ENCODE peak calls at places on chromosomes 12 and 14, in five cellular contexts. L is fibroblast of lung, V is neural progenitor cell, Y is GM23248, H is neuronal stem cell. A is an unnamed sample.

GRCh38 chr12:64895541-64895940 is 71.1 kb downstream of the TBC1D30 start:
- DNase-seq in L (peak; percentile 46), V (no peak), Y (peak; percentile 84), H (no peak), A (no peak)

GRCh38 chr12:51082561-51083139 is 746 bp downstream of the CSRNP2 start:
- DNase-seq in L (peak; percentile 54), V (no peak), Y (peak; percentile 70), H (no peak), A (no peak)

GRCh38 chr12:18275974-18276373 is 14.7 kb downstream of the PIK3C2G start:
- DNase-seq in L (peak; percentile 83), V (no peak), Y (peak; percentile 19), H (no peak), A (no peak)

GRCh38 chr12:77940566-77940965 is 109.9 kb downstream of the NAV3 start:
- DNase-seq in L (peak; percentile 51), V (no peak), Y (peak; percentile 72), H (no peak), A (no peak)

GRCh38 chr12:27554421-27555186 is 30.6 kb downstream of the PPFIBP1 start:
- DNase-seq in L (peak; percentile 75), V (no peak), Y (peak; percentile 77), H (no peak), A (no peak)

GRCh38 chr12:58961906-58962305 is 41.6 kb upstream of the LRIG3 start:
- DNase-seq in L (no peak), V (no peak), Y (no peak), H (no peak), A (no peak)

GRCh38 chr12:121611306-121611705 is 15.0 kb upstream of the ORAI1 start:
- DNase-seq in L (no peak), V (no peak), Y (no peak), H (no peak), A (no peak)

GRCh38 chr14:54189358-54190354 is 207.2 kb upstream of the CDKN3 start:
- DNase-seq in L (peak; percentile 89), V (no peak), Y (peak; percentile 80), H (no peak), A (no peak)

GRCh38 chr14:40909906-40910305 is 696.8 kb upstream of the LRFN5 start:
- DNase-seq in L (no peak), V (peak; percentile 65), Y (no peak), H (peak; percentile 35), A (no peak)

GRCh38 chr12:168763-169525 is 45.0 kb downstream of the SLC6A12 start:
- DNase-seq in L (peak; percentile 34), V (no peak), Y (peak; percentile 14), H (no peak), A (no peak)

GRCh38 chr12:95114766-95115450 is 41.5 kb upstream of the NR2C1 start:
- DNase-seq in L (peak; percentile 34), V (no peak), Y (peak; percentile 51), H (no peak), A (peak; percentile 59)

GRCh38 chr12:55842681-55843429 is at the start of gene MMP19:
- DNase-seq in L (peak; percentile 80), V (no peak), Y (peak; percentile 87), H (no peak), A (no peak)

GRCh38 chr14:75459791-75460190 is 32.0 kb downstream of the JDP2 start:
- DNase-seq in L (no peak), V (no peak), Y (no peak), H (no peak), A (no peak)

GRCh38 chr12:4472045-4472444 is 26.4 kb upstream of the FGF6 start:
- DNase-seq in L (no peak), V (no peak), Y (no peak), H (no peak), A (no peak)

GRCh38 chr12:74490390-74491064 is 47.1 kb upstream of the ATXN7L3B start:
- DNase-seq in L (no peak), V (no peak), Y (no peak), H (no peak), A (no peak)

GRCh38 chr14:74974364-74975058 is 19.1 kb upstream of the PGF start:
- DNase-seq in L (no peak), V (peak; percentile 58), Y (no peak), H (no peak), A (no peak)

GRCh38 chr14:22381751-22382150 is 207.3 kb downstream of the DAD1 start:
- DNase-seq in L (no peak), V (no peak), Y (no peak), H (no peak), A (no peak)

GRCh38 chr12:2792670-2793500 is 1.9 kb upstream of the FKBP4 start:
- DNase-seq in L (no peak), V (peak; percentile 40), Y (no peak), H (no peak), A (no peak)

GRCh38 chr12:24839268-24839791 is 109.6 kb downstream of the BCAT1 start:
- DNase-seq in L (peak; percentile 81), V (no peak), Y (peak; percentile 75), H (no peak), A (no peak)

GRCh38 chr14:100117647-100118376 is 41.6 kb downstream of the DEGS2 start:
- DNase-seq in L (no peak), V (no peak), Y (no peak), H (no peak), A (no peak)

GRCh38 chr14:86091811-86092210 is 561.9 kb downstream of the FLRT2 start:
- DNase-seq in L (no peak), V (no peak), Y (no peak), H (no peak), A (no peak)

GRCh38 chr14:75675265-75675960 is 14.4 kb downstream of the TTLL5 start:
- DNase-seq in L (no peak), V (peak; percentile 21), Y (no peak), H (no peak), A (no peak)

GRCh38 chr12:55829967-55830600 is 697 bp upstream of the DNAJC14 start:
- DNase-seq in L (peak; percentile 18), V (peak; percentile 78), Y (no peak), H (no peak), A (no peak)

GRCh38 chr14:24051789-24052655 is at the start of gene CARMIL3:
- DNase-seq in L (peak; percentile 41), V (peak; percentile 91), Y (peak; percentile 71), H (peak; percentile 69), A (no peak)

GRCh38 chr12:47805417-47805816 is 14.3 kb downstream of the HDAC7 start:
- DNase-seq in L (no peak), V (no peak), Y (peak; percentile 24), H (no peak), A (no peak)

GRCh38 chr14:51922624-51923023 is 62.2 kb downstream of the GNG2 start:
- DNase-seq in L (peak; percentile 58), V (peak; percentile 69), Y (no peak), H (peak; percentile 56), A (no peak)

DNA sequence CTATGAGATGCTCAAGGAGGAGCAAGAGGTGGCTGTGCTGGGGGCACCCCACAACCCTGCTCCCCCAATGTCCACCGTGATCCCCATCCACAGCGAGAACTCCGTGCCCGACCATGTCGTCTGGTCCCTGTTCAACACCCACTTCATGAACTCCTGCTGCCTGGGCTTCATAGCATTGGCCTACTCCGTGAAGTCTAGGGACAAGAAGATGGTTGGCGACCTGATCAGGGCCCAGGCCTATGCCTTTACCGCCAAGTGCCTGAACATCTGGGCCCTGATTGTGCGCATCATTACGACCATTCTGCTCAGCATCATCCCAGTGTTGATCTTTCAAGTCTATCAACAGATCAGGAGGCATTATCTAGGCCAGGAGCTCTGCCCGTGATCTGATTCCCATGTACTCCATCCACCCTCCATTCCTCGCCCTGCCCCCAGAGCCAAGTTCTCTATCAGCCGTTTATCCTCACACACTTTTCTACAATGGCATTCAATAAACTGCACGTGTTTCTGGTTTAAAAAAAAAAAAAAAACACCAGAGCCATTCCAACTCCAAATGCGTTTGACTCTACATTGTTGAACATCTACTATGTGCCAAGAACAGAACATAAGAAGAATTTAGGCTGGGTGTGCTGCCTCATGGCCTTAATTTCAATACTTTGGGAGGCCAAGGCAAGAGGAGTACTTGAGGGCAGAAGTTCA is 17.5 kb downstream of the ATXN2 start:
- DNase-seq in L (no peak), V (no peak), Y (no peak), H (no peak), A (no peak)
- H3K9ac ChIP-seq in L (no peak overlapping the region), V (no peak overlapping the region), Y (no peak overlapping the region), H (no peak overlapping the region), A (no peak overlapping the region)

GRCh38 chr12:104457746-104458644 is 1.2 kb downstream of the CHST11 start:
- DNase-seq in L (peak; percentile 32), V (peak; percentile 55), Y (peak; percentile 59), H (no peak), A (no peak)

GRCh38 chr12:104456950-104457745 is 400 bp downstream of the CHST11 start:
- DNase-seq in L (peak; percentile 76), V (peak; percentile 79), Y (peak; percentile 79), H (peak; percentile 67), A (no peak)

GRCh38 chr12:104454997-104455396 is 1.8 kb upstream of the CHST11 start:
- DNase-seq in L (peak; percentile 84), V (no peak), Y (peak; percentile 83), H (no peak), A (peak; percentile 57)

GRCh38 chr12:104456417-104456949 is at the start of gene CHST11:
- DNase-seq in L (peak; percentile 88), V (peak; percentile 98), Y (peak; percentile 92), H (peak; percentile 92), A (no peak)

GRCh38 chr12:104455594-104456416 is 943 bp upstream of the CHST11 start:
- DNase-seq in L (no peak), V (no peak), Y (peak; percentile 12), H (no peak), A (no peak)
- H3K9ac ChIP-seq in L (peak overlapping the region; percentile 70), V (no peak overlapping the region), Y (peak overlapping the region; percentile 85), H (no peak overlapping the region), A (peak overlapping the region; percentile 84)

DNA sequence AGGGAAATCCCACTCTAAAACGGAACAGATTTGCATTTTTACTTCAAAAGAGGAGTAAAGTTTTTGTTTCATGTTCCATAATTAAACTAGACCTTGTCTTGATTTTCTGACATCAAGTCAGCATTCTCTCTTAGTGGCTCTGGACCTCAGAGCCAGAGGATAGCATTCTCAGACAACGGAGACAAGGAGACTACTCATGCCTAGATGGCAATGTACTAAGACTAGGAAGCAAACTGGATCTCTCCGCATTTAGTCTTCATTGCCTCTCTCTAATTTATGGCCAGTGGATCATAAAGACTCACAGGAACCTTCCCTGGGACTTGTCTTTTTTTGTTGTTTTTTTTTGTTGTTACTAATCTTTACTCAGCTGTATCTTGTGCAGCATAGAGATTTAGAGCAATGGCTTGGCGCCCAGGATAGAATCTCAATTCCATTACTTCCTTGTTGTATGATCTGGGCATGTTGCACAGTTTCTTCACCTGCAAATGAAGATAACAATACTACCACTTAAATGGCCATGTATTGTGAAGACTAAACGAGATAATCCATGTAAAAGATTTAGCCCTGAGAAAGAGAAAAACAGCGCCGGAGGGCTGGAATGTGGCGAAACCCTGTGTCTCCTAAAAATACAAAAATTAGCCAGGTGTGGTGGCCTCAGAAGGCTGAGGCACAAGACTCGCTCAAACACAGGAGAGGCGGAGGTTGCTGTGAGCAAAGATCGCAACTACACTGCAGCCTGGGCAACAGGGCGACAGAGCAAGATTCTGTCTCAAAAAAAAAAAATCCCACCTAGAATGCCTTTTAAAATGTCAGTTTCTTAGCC is 4.0 kb upstream of the GEMIN2 start:
- DNase-seq in L (no peak), V (no peak), Y (peak; percentile 9), H (no peak), A (no peak)
- H3K9ac ChIP-seq in L (no peak overlapping the region), V (no peak overlapping the region), Y (no peak overlapping the region), H (no peak overlapping the region), A (no peak overlapping the region)

DNA sequence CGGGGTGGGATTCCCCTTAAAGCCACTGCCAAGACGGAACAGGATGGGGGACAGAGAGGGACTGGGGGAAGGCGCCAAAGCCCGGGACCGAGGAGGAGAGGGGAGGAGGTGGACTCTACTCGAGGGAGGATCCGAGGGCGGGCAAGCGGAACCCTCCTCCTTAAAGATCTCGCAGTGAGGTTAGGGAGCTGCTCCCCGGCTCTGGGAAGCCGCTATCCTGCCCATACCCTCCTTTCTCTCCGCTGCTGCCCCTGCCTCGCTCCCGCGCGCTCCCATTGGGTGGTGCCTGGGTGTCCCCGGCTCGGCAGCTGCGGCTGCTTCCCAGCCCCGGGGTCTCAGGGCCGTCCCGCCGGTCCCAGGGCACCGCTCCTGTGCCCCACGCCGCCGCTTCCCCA is 16.4 kb downstream of the KRT18 start:
- DNase-seq in L (no peak), V (peak; percentile 58), Y (no peak), H (no peak), A (no peak)
- H3K9ac ChIP-seq in L (no peak overlapping the region), V (no peak overlapping the region), Y (no peak overlapping the region), H (peak overlapping the region; percentile 75), A (peak overlapping the region; percentile 22)